ENCODE peak calls at places on chromosomes 16 and 17, in seven cellular contexts. One of them, this sample, is unnamed.

GRCh38 chr16:8989099-8989878 is 25.6 kb upstream of the USP7 start:
- DNase-seq in uterus: no peak
- DNase-seq in esophagus squamous epithelium: no peak
- DNase-seq in transverse colon: peak; percentile 79
- DNase-seq in breast epithelium: no peak
- DNase-seq in Peyer's patch: peak; percentile 78
- DNase-seq in prostate gland: no peak
- DNase-seq in this sample: no peak

GRCh38 chr17:6711081-6711674 is 2.0 kb downstream of the SLC13A5 start:
- DNase-seq in uterus: no peak
- DNase-seq in esophagus squamous epithelium: no peak
- DNase-seq in transverse colon: no peak
- DNase-seq in breast epithelium: peak; percentile 68
- DNase-seq in Peyer's patch: no peak
- DNase-seq in prostate gland: no peak
- DNase-seq in this sample: peak; percentile 69

GRCh38 chr16:49453001-49453400 is 79.4 kb downstream of the C16orf78 start:
- DNase-seq in uterus: no peak
- DNase-seq in esophagus squamous epithelium: no peak
- DNase-seq in transverse colon: no peak
- DNase-seq in breast epithelium: no peak
- DNase-seq in Peyer's patch: no peak
- DNase-seq in prostate gland: no peak
- DNase-seq in this sample: no peak

GRCh38 chr17:41491476-41491875 is 1.8 kb upstream of the KRT36 start:
- DNase-seq in uterus: no peak
- DNase-seq in esophagus squamous epithelium: no peak
- DNase-seq in transverse colon: no peak
- DNase-seq in breast epithelium: no peak
- DNase-seq in Peyer's patch: no peak
- DNase-seq in prostate gland: no peak
- DNase-seq in this sample: no peak

GRCh38 chr16:82846806-82847205 is 220.0 kb downstream of the CDH13 start:
- DNase-seq in uterus: no peak
- DNase-seq in esophagus squamous epithelium: no peak
- DNase-seq in transverse colon: no peak
- DNase-seq in breast epithelium: no peak
- DNase-seq in Peyer's patch: no peak
- DNase-seq in prostate gland: no peak
- DNase-seq in this sample: no peak

GRCh38 chr17:7475764-7476422 is 3.5 kb downstream of the ZBTB4 start:
- DNase-seq in uterus: peak; percentile 59
- DNase-seq in esophagus squamous epithelium: no peak
- DNase-seq in transverse colon: peak; percentile 43
- DNase-seq in breast epithelium: no peak
- DNase-seq in Peyer's patch: no peak
- DNase-seq in prostate gland: no peak
- DNase-seq in this sample: peak; percentile 76

GRCh38 chr17:16945513-16946201 is 26.3 kb downstream of the TNFRSF13B start:
- DNase-seq in uterus: no peak
- DNase-seq in esophagus squamous epithelium: no peak
- DNase-seq in transverse colon: no peak
- DNase-seq in breast epithelium: no peak
- DNase-seq in Peyer's patch: no peak
- DNase-seq in prostate gland: no peak
- DNase-seq in this sample: no peak

GRCh38 chr17:4582101-4582501 is 2.2 kb upstream of the SMTNL2 start:
- DNase-seq in uterus: no peak
- DNase-seq in esophagus squamous epithelium: no peak
- DNase-seq in transverse colon: no peak
- DNase-seq in breast epithelium: no peak
- DNase-seq in Peyer's patch: no peak
- DNase-seq in prostate gland: no peak
- DNase-seq in this sample: no peak

GRCh38 chr17:14730821-14731220 is 429.9 kb downstream of the HS3ST3B1 start:
- DNase-seq in uterus: no peak
- DNase-seq in esophagus squamous epithelium: no peak
- DNase-seq in transverse colon: no peak
- DNase-seq in breast epithelium: no peak
- DNase-seq in Peyer's patch: no peak
- DNase-seq in prostate gland: no peak
- DNase-seq in this sample: no peak

GRCh38 chr17:63189930-63190329 is 223.9 kb downstream of the TANC2 start:
- DNase-seq in uterus: no peak
- DNase-seq in esophagus squamous epithelium: no peak
- DNase-seq in transverse colon: no peak
- DNase-seq in breast epithelium: no peak
- DNase-seq in Peyer's patch: no peak
- DNase-seq in prostate gland: no peak
- DNase-seq in this sample: no peak

GRCh38 chr17:44211281-44212265 is 7.9 kb downstream of the UBTF start:
- DNase-seq in uterus: no peak
- DNase-seq in esophagus squamous epithelium: no peak
- DNase-seq in transverse colon: no peak
- DNase-seq in breast epithelium: no peak
- DNase-seq in Peyer's patch: no peak
- DNase-seq in prostate gland: no peak
- DNase-seq in this sample: no peak
- TF ChIP-seq POLR2A in uterus: no peak
- TF ChIP-seq POLR2A in esophagus squamous epithelium: no peak
- TF ChIP-seq POLR2A in transverse colon: no peak
- TF ChIP-seq POLR2A in breast epithelium: no peak
- TF ChIP-seq POLR2A in Peyer's patch: no peak
- TF ChIP-seq POLR2A in prostate gland: no peak
- TF ChIP-seq POLR2A in this sample: no peak

GRCh38 chr17:57987582-57988300 is at the start of gene VEZF1:
- DNase-seq in uterus: peak; percentile 80
- DNase-seq in esophagus squamous epithelium: no peak
- DNase-seq in transverse colon: peak; percentile 80
- DNase-seq in breast epithelium: peak; percentile 54
- DNase-seq in Peyer's patch: peak; percentile 89
- DNase-seq in prostate gland: peak; percentile 65
- DNase-seq in this sample: peak; percentile 84
- H3K4me1 ChIP-seq in uterus: peaks cover 13% of the 10 kb centered on the region
- H3K4me1 ChIP-seq in esophagus squamous epithelium: peaks cover 44% of the 10 kb centered on the region
- H3K4me1 ChIP-seq in transverse colon: peaks cover 57% of the 10 kb centered on the region
- H3K4me1 ChIP-seq in breast epithelium: peaks cover 11% of the 10 kb centered on the region
- H3K4me1 ChIP-seq in Peyer's patch: peaks cover under 1% of the 10 kb centered on the region
- H3K4me1 ChIP-seq in prostate gland: peaks cover 4% of the 10 kb centered on the region
- H3K4me1 ChIP-seq in this sample: peaks cover 53% of the 10 kb centered on the region

GRCh38 chr17:51120739-51121619 is at the start of gene SPAG9:
- DNase-seq in uterus: peak; percentile 94
- DNase-seq in esophagus squamous epithelium: peak; percentile 68
- DNase-seq in transverse colon: peak; percentile 96
- DNase-seq in breast epithelium: peak; percentile 96
- DNase-seq in Peyer's patch: peak; percentile 97
- DNase-seq in prostate gland: peak; percentile 94
- DNase-seq in this sample: peak; percentile 96
- TF ChIP-seq POLR2A in uterus: peak; percentile 89
- TF ChIP-seq POLR2A in esophagus squamous epithelium: peak; percentile 81
- TF ChIP-seq POLR2A in transverse colon: no peak
- TF ChIP-seq POLR2A in breast epithelium: peak; percentile 74
- TF ChIP-seq POLR2A in Peyer's patch: peak; percentile 71
- TF ChIP-seq POLR2A in prostate gland: peak; percentile 82
- TF ChIP-seq POLR2A in this sample: peak; percentile 75

DNA sequence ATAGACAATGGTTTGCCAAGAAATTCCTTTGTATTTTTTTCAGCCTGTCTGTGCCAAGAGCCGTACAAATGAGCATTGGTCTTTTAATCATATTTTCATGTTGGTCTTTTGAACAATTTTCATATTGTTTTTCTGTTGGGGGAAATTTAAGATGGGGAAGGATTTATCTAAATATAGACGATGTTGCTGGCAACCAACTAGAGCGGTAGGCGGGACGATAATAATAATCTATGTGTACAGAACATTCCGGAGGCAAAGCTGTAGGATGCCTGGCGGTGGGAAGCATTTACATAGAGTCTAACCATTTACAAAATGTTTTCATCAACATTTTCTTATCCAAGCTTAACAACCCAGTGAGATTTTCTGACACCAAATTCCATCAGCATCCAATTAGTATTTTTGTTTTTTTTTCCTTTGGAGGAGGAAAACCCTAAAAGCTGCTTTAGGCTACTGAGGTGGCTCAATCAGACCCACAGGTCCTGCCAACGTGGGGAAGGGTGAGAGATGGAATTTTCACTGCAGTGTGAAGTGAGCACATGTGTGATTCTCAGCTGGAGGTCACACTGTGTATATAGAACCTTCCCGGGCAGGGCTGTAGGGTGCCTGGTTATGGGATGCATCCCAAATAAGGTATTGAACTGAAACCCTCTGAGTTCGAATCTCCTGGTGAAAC is 11.7 kb upstream of the SEC14L1 start:
- DNase-seq in uterus: no peak
- DNase-seq in esophagus squamous epithelium: no peak
- DNase-seq in transverse colon: no peak
- DNase-seq in breast epithelium: no peak
- DNase-seq in Peyer's patch: no peak
- DNase-seq in prostate gland: no peak
- DNase-seq in this sample: no peak
- H3K4me1 ChIP-seq in uterus: peaks cover 11% of the 10 kb centered on the region
- H3K4me1 ChIP-seq in esophagus squamous epithelium: peaks cover 36% of the 10 kb centered on the region
- H3K4me1 ChIP-seq in transverse colon: peaks cover 31% of the 10 kb centered on the region
- H3K4me1 ChIP-seq in breast epithelium: peaks cover 18% of the 10 kb centered on the region
- H3K4me1 ChIP-seq in Peyer's patch: no peaks in the 10 kb centered on the region
- H3K4me1 ChIP-seq in prostate gland: peaks cover 7% of the 10 kb centered on the region
- H3K4me1 ChIP-seq in this sample: peaks cover 21% of the 10 kb centered on the region

GRCh38 chr17:35101725-35102124 is 17.9 kb downstream of the RAD51D start:
- DNase-seq in uterus: no peak
- DNase-seq in esophagus squamous epithelium: no peak
- DNase-seq in transverse colon: no peak
- DNase-seq in breast epithelium: no peak
- DNase-seq in Peyer's patch: no peak
- DNase-seq in prostate gland: no peak
- DNase-seq in this sample: no peak
- TF ChIP-seq POLR2A in uterus: no peak
- TF ChIP-seq POLR2A in esophagus squamous epithelium: no peak
- TF ChIP-seq POLR2A in transverse colon: no peak
- TF ChIP-seq POLR2A in breast epithelium: no peak
- TF ChIP-seq POLR2A in Peyer's patch: no peak
- TF ChIP-seq POLR2A in prostate gland: no peak
- TF ChIP-seq POLR2A in this sample: no peak

DNA sequence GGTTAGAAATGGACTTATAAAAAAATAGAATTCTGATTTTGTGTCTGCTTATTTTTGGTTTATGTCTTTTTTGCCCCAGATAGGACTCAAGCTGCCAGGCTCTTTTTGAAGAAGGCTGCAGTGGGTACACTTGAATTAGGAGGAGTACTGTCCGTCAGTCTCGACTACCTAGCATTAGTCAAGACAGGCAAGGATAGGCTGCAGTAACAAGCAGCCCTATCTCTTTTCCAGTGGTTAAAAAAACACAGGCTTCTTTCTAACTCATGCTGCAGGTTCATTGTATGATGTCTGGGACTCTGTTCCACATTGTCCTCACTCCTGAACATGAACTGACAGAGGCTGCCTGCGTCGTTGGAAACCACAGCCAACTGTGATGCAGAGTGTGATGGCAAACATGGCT is 8.0 kb downstream of the C16orf46 start:
- DNase-seq in uterus: no peak
- DNase-seq in esophagus squamous epithelium: no peak
- DNase-seq in transverse colon: no peak
- DNase-seq in breast epithelium: no peak
- DNase-seq in Peyer's patch: no peak
- DNase-seq in prostate gland: no peak
- DNase-seq in this sample: no peak
- H3K4me1 ChIP-seq in uterus: no peaks in the 10 kb centered on the region
- H3K4me1 ChIP-seq in esophagus squamous epithelium: no peaks in the 10 kb centered on the region
- H3K4me1 ChIP-seq in transverse colon: no peaks in the 10 kb centered on the region
- H3K4me1 ChIP-seq in breast epithelium: no peaks in the 10 kb centered on the region
- H3K4me1 ChIP-seq in Peyer's patch: no peaks in the 10 kb centered on the region
- H3K4me1 ChIP-seq in prostate gland: no peaks in the 10 kb centered on the region
- H3K4me1 ChIP-seq in this sample: no peaks in the 10 kb centered on the region

GRCh38 chr17:46986401-46986800 is 7.3 kb upstream of the RPRML start:
- DNase-seq in uterus: no peak
- DNase-seq in esophagus squamous epithelium: no peak
- DNase-seq in transverse colon: no peak
- DNase-seq in breast epithelium: no peak
- DNase-seq in Peyer's patch: no peak
- DNase-seq in prostate gland: no peak
- DNase-seq in this sample: no peak

GRCh38 chr17:46982577-46982976 is 3.5 kb upstream of the RPRML start:
- DNase-seq in uterus: no peak
- DNase-seq in esophagus squamous epithelium: no peak
- DNase-seq in transverse colon: no peak
- DNase-seq in breast epithelium: no peak
- DNase-seq in Peyer's patch: peak; percentile 6
- DNase-seq in prostate gland: no peak
- DNase-seq in this sample: no peak

GRCh38 chr17:46983782-46984181 is 4.7 kb upstream of the RPRML start:
- DNase-seq in uterus: no peak
- DNase-seq in esophagus squamous epithelium: no peak
- DNase-seq in transverse colon: no peak
- DNase-seq in breast epithelium: no peak
- DNase-seq in Peyer's patch: no peak
- DNase-seq in prostate gland: no peak
- DNase-seq in this sample: no peak

GRCh38 chr17:46984892-46985291 is 5.8 kb upstream of the RPRML start:
- DNase-seq in uterus: no peak
- DNase-seq in esophagus squamous epithelium: no peak
- DNase-seq in transverse colon: peak; percentile 67
- DNase-seq in breast epithelium: no peak
- DNase-seq in Peyer's patch: no peak
- DNase-seq in prostate gland: no peak
- DNase-seq in this sample: no peak

DNA sequence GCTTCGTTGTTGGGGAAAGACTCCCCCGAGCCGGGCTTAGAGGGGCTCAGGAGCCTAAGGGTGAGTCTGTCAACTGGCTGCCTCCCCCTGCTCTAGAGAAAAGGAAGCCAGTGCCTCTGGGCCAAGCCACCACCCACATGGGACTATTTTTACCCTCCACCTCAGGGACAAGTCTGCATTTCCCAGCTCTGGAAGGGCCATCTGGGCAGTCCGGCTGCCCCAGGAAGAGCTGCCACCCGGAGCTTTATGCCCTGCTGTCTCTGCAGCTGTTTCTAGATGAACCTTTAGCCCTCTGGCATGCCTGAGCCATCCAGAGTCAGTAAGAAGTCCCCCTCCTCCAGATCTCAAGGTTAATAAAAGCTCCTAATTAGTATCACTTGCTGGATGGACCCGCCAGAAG is 5.3 kb upstream of the RPRML start:
- DNase-seq in uterus: no peak
- DNase-seq in esophagus squamous epithelium: no peak
- DNase-seq in transverse colon: peak; percentile 20
- DNase-seq in breast epithelium: no peak
- DNase-seq in Peyer's patch: no peak
- DNase-seq in prostate gland: no peak
- DNase-seq in this sample: no peak
- TF ChIP-seq POLR2A in uterus: no peak
- TF ChIP-seq POLR2A in esophagus squamous epithelium: no peak
- TF ChIP-seq POLR2A in transverse colon: no peak
- TF ChIP-seq POLR2A in breast epithelium: no peak
- TF ChIP-seq POLR2A in Peyer's patch: no peak
- TF ChIP-seq POLR2A in prostate gland: no peak
- TF ChIP-seq POLR2A in this sample: no peak